ENCODE peak calls at places on chromosome 15, in eight cellular contexts. E is SK-N-SH, U is psoas muscle, B is AG08395, X is cardiac septum, N is KBM-7, L is type B pancreatic cell, V is NCI-H1092. H is an unnamed sample.

GRCh38 chr15:66642514-66642913 is 59.5 kb upstream of the SMAD6 start:
- DNase-seq in U (no peak), V (no peak), N (no peak), B (no peak), E (no peak), L (no peak), X (no peak), H (no peak)

GRCh38 chr15:20357139-20358065 is 184.2 kb downstream of the GOLGA6L6 start:
- DNase-seq in L (peak), U (peak), V (no peak), X (peak), B (no peak), N (no peak), E (no peak), H (peak)

GRCh38 chr15:69384626-69385025 is 29.5 kb upstream of the KIF23 start:
- DNase-seq in X (no peak), N (no peak), E (no peak), B (no peak), V (no peak), L (no peak), U (no peak), H (no peak)

GRCh38 chr15:60392986-60393811 is 4.6 kb downstream of the ANXA2 start:
- DNase-seq in V (peak), U (peak), N (peak), L (no peak), B (peak), X (no peak), E (no peak), H (peak)

GRCh38 chr15:50415752-50416404 is 8.3 kb upstream of the USP8 start:
- DNase-seq in V (no peak), X (no peak), U (no peak), L (no peak), N (peak), E (no peak), B (no peak), H (no peak)

GRCh38 chr15:66508293-66508883 is 3.3 kb downstream of the ZWILCH start:
- DNase-seq in L (no peak), B (no peak), U (no peak), E (no peak), V (no peak), N (no peak), X (no peak), H (no peak)

GRCh38 chr15:35932541-35932940 is 386.6 kb upstream of the DPH6 start:
- DNase-seq in B (no peak), U (no peak), E (peak), L (no peak), N (no peak), X (no peak), V (no peak), H (no peak)

GRCh38 chr15:60326343-60326742 is 71.4 kb downstream of the ANXA2 start:
- DNase-seq in V (no peak), L (no peak), N (no peak), B (no peak), U (no peak), X (no peak), E (no peak), H (no peak)

GRCh38 chr15:61951949-61952348 is 108.3 kb downstream of the VPS13C start:
- DNase-seq in L (no peak), U (no peak), E (no peak), B (no peak), X (no peak), N (no peak), V (no peak), H (no peak)

H was measured in coronary artery.